ENCODE peak calls at places on chromosomes 11 and 22, in five cellular contexts. H, V, O, W and M are unnamed samples.

GRCh38 chr11:103887001-103887680 is 149.3 kb upstream of the DDI1 start:
- DNase-seq in H (no peak), V (no peak), W (no peak), O (peak; percentile 15), M (no peak)

GRCh38 chr11:129141748-129142475 is 50.2 kb downstream of the ARHGAP32 start:
- DNase-seq in W (no peak), H (no peak), O (no peak), V (peak; percentile 56), M (peak; percentile 33)

GRCh38 chr11:9566561-9567063 is 6.9 kb upstream of the WEE1 start:
- DNase-seq in W (no peak), H (no peak), O (no peak), V (no peak), M (peak; percentile 38)

GRCh38 chr11:69307871-69308381 is 14.0 kb downstream of the MYEOV start:
- DNase-seq in V (no peak), W (no peak), H (no peak), O (no peak), M (no peak)

GRCh38 chr22:40894417-40894816 is 32.5 kb upstream of the DNAJB7 start:
- DNase-seq in W (no peak), H (no peak), O (no peak), V (no peak), M (no peak)

GRCh38 chr22:44682556-44683168 is 19.3 kb upstream of the PRR5 start:
- DNase-seq in H (no peak), O (no peak), V (no peak), W (no peak), M (no peak)

GRCh38 chr11:128400382-128401203 is 186.8 kb downstream of the ETS1 start:
- DNase-seq in V (no peak), H (no peak), W (no peak), O (no peak), M (peak; percentile 82)

GRCh38 chr11:10506013-10506370 is 35.0 kb downstream of the RNF141 start:
- DNase-seq in O (no peak), H (no peak), V (no peak), W (no peak), M (no peak)

GRCh38 chr11:11913395-11913794 is 71.6 kb downstream of the USP47 start:
- DNase-seq in V (no peak), H (no peak), O (no peak), W (no peak), M (no peak)

GRCh38 chr11:1305558-1306056 is 3.8 kb downstream of the TOLLIP start:
- DNase-seq in W (no peak), H (no peak), O (no peak), V (no peak), M (no peak)

GRCh38 chr11:47220401-47220821 is 5.6 kb downstream of the DDB2 start:
- DNase-seq in V (peak; percentile 70), O (no peak), H (no peak), W (no peak), M (peak; percentile 82)

GRCh38 chr22:49303061-49303735 is 524.5 kb downstream of the BRD1 start:
- DNase-seq in V (no peak), O (no peak), H (no peak), W (no peak), M (no peak)

GRCh38 chr11:66851698-66852465 is 5.0 kb upstream of the LRFN4 start:
- DNase-seq in V (no peak), H (no peak), O (peak; percentile 5), W (no peak), M (peak; percentile 22)

GRCh38 chr22:30694171-30694637 is 470 bp upstream of the OSBP2 start:
- DNase-seq in H (peak; percentile 29), O (peak; percentile 72), V (peak; percentile 44), W (peak; percentile 76), M (peak; percentile 62)

GRCh38 chr11:2481253-2481652 is 36.4 kb downstream of the KCNQ1 start:
- DNase-seq in O (no peak), V (no peak), H (no peak), W (no peak), M (no peak)

GRCh38 chr22:25987948-25988347 is 181.3 kb upstream of the SEZ6L start:
- DNase-seq in V (no peak), O (no peak), H (no peak), W (no peak), M (no peak)

GRCh38 chr11:20618083-20618482 is 18.7 kb downstream of the SLC6A5 start:
- DNase-seq in V (no peak), W (no peak), H (no peak), O (no peak), M (no peak)

GRCh38 chr11:19342036-19342435 is 101.3 kb upstream of the E2F8 start:
- DNase-seq in O (no peak), V (no peak), W (no peak), H (no peak), M (no peak)

GRCh38 chr11:73237471-73238290 is 19.6 kb downstream of the P2RY2 start:
- DNase-seq in V (no peak), O (no peak), H (no peak), W (no peak), M (peak; percentile 62)

GRCh38 chr11:111064118-111064517 is 181.4 kb upstream of the POU2AF2 start:
- DNase-seq in H (no peak), V (peak; percentile 32), O (peak; percentile 22), W (no peak), M (peak; percentile 43)

GRCh38 chr11:47260366-47260765 is 2.6 kb downstream of the NR1H3 start:
- DNase-seq in O (no peak), W (no peak), H (no peak), V (no peak), M (no peak)

GRCh38 chr11:77590194-77590591 is 440 bp downstream of the AQP11 start:
- DNase-seq in O (peak; percentile 53), V (peak; percentile 73), W (no peak), H (no peak), M (peak; percentile 66)

GRCh38 chr11:34204396-34205279 is 99.2 kb downstream of the NAT10 start:
- DNase-seq in H (no peak), W (no peak), V (peak; percentile 97), O (no peak), M (peak; percentile 63)

GRCh38 chr11:63919267-63920125 is 2.5 kb upstream of the RCOR2 start:
- DNase-seq in W (no peak), V (no peak), H (no peak), O (peak; percentile 70), M (peak; percentile 53)

GRCh38 chr11:44774131-44774530 is 47.4 kb downstream of the TSPAN18 start:
- DNase-seq in O (no peak), V (no peak), W (peak; percentile 23), H (no peak), M (no peak)

GRCh38 chr22:38923463-38924196 is 33.8 kb upstream of the APOBEC3A start:
- DNase-seq in O (peak; percentile 88), W (no peak), H (no peak), V (peak; percentile 87), M (peak; percentile 65)

GRCh38 chr11:123532131-123532530 is 102.1 kb downstream of the GRAMD1B start:
- DNase-seq in W (no peak), O (no peak), V (peak; percentile 45), H (no peak), M (no peak)

GRCh38 chr22:42300286-42301071 is 30.0 kb upstream of the TCF20 start:
- DNase-seq in W (peak; percentile 39), O (no peak), V (peak; percentile 6), H (peak; percentile 39), M (no peak)

GRCh38 chr11:125373426-125374391 is 122.4 kb downstream of the FEZ1 start:
- DNase-seq in W (no peak), V (no peak), O (no peak), H (no peak), M (no peak)

GRCh38 chr22:38172489-38173155 is 9.0 kb downstream of the PLA2G6 start:
- DNase-seq in V (peak; percentile 13), W (peak; percentile 40), O (peak; percentile 66), H (peak; percentile 10), M (peak; percentile 49)

GRCh38 chr11:73269353-73270088 is 2.6 kb upstream of the P2RY6 start:
- DNase-seq in H (no peak), W (peak; percentile 12), V (peak; percentile 88), O (no peak), M (no peak)

GRCh38 chr11:77503006-77503405 is 29.1 kb upstream of the PAK1 start:
- DNase-seq in H (no peak), V (peak; percentile 56), W (no peak), O (no peak), M (peak; percentile 71)

GRCh38 chr11:128451651-128452470 is 135.5 kb downstream of the ETS1 start:
- DNase-seq in H (no peak), V (no peak), W (no peak), O (peak; percentile 85), M (no peak)